ENCODE peak calls at places on chromosomes 7 and 10, in seven cellular contexts. R, O, X, Y, J, D and W are unnamed samples.

GRCh38 chr7:4531236-4531635 is 150.9 kb upstream of the FOXK1 start:
- DNase-seq in R (no peak), J (no peak), Y (no peak), O (no peak), D (no peak), X (no peak), W (no peak)

GRCh38 chr7:111047595-111047994 is 43.3 kb upstream of the LRRN3 start:
- DNase-seq in R (no peak), D (no peak), O (no peak), X (no peak), Y (no peak), J (no peak), W (no peak)

GRCh38 chr10:77291596-77292505 is 345.8 kb downstream of the KCNMA1 start:
- DNase-seq in Y (no peak), D (peak; percentile 25), J (peak; percentile 40), R (no peak), X (no peak), O (peak; percentile 29), W (no peak)

GRCh38 chr7:36005876-36006275 is 147.2 kb upstream of the EEPD1 start:
- DNase-seq in O (no peak), D (no peak), X (no peak), Y (no peak), R (no peak), J (no peak), W (no peak)

GRCh38 chr10:96714031-96714590 is 6.2 kb downstream of the PIK3AP1 start:
- DNase-seq in J (peak; percentile 60), O (peak; percentile 62), Y (no peak), R (no peak), D (peak; percentile 11), X (no peak), W (no peak)

GRCh38 chr7:17015575-17015974 is 133.8 kb upstream of the AGR3 start:
- DNase-seq in O (peak; percentile 84), J (peak; percentile 26), Y (no peak), X (no peak), R (no peak), D (no peak), W (no peak)

GRCh38 chr10:91410638-91411367 is 659 bp downstream of the HECTD2 start:
- DNase-seq in R (no peak), Y (no peak), X (no peak), O (peak; percentile 71), J (peak; percentile 63), D (no peak), W (peak; percentile 57)

GRCh38 chr10:59991661-59992060 is 85.3 kb upstream of the CCDC6 start:
- DNase-seq in Y (no peak), O (peak; percentile 80), J (no peak), D (peak; percentile 74), X (peak; percentile 56), R (no peak), W (no peak)

GRCh38 chr7:132783824-132784223 is 207.6 kb upstream of the PLXNA4 start:
- DNase-seq in D (peak; percentile 63), O (peak; percentile 97), R (no peak), X (peak; percentile 58), Y (no peak), J (peak; percentile 89), W (no peak)

GRCh38 chr7:116449441-116449840 is 50.1 kb upstream of the CAV2 start:
- DNase-seq in D (no peak), O (no peak), J (no peak), Y (no peak), R (no peak), X (no peak), W (no peak)

GRCh38 chr10:11846542-11846941 is 23.4 kb downstream of the PROSER2 start:
- DNase-seq in R (no peak), O (no peak), X (no peak), J (peak; percentile 9), D (no peak), Y (no peak), W (no peak)

GRCh38 chr7:80686576-80686975 is 48.1 kb downstream of the CD36 start:
- DNase-seq in Y (no peak), X (no peak), J (peak; percentile 68), O (peak; percentile 30), D (peak; percentile 69), R (no peak), W (no peak)

GRCh38 chr10:114301177-114301576 is 62.1 kb downstream of the VWA2 start:
- DNase-seq in O (no peak), R (no peak), Y (no peak), X (no peak), D (peak; percentile 92), J (no peak), W (no peak)

GRCh38 chr7:130296221-130296951 is 3.4 kb downstream of the CPA4 start:
- DNase-seq in O (no peak), J (no peak), D (no peak), Y (no peak), R (no peak), X (no peak), W (no peak)

GRCh38 chr10:47161465-47161864 is 138.5 kb upstream of the GDF10 start:
- DNase-seq in D (no peak), O (no peak), X (no peak), Y (no peak), R (no peak), J (no peak), W (no peak)

GRCh38 chr7:141333459-141333858 is 217.8 kb upstream of the AGK start:
- DNase-seq in D (no peak), R (no peak), J (no peak), X (no peak), O (no peak), Y (no peak), W (peak; percentile 35)

GRCh38 chr7:20539201-20539600 is 76.3 kb upstream of the ABCB5 start:
- DNase-seq in D (no peak), Y (no peak), R (peak; percentile 20), J (no peak), X (peak; percentile 35), O (peak; percentile 17), W (peak; percentile 41)

GRCh38 chr10:27746364-27747095 is 911 bp upstream of the MKX start:
- DNase-seq in X (no peak), Y (no peak), O (no peak), R (no peak), D (peak; percentile 8), J (no peak), W (no peak)

GRCh38 chr10:121860810-121861209 is 67.0 kb downstream of the ATE1 start:
- DNase-seq in X (no peak), Y (no peak), J (no peak), O (no peak), D (no peak), R (no peak), W (no peak)

GRCh38 chr10:75530337-75530736 is 98.9 kb downstream of the LRMDA start:
- DNase-seq in X (no peak), J (no peak), R (no peak), Y (no peak), D (peak; percentile 20), O (peak; percentile 95), W (no peak)

GRCh38 chr7:102140952-102141370 is 145.7 kb upstream of the SH2B2 start:
- DNase-seq in X (no peak), D (no peak), R (peak; percentile 54), Y (peak; percentile 37), O (no peak), J (no peak), W (peak; percentile 79)

DNA sequence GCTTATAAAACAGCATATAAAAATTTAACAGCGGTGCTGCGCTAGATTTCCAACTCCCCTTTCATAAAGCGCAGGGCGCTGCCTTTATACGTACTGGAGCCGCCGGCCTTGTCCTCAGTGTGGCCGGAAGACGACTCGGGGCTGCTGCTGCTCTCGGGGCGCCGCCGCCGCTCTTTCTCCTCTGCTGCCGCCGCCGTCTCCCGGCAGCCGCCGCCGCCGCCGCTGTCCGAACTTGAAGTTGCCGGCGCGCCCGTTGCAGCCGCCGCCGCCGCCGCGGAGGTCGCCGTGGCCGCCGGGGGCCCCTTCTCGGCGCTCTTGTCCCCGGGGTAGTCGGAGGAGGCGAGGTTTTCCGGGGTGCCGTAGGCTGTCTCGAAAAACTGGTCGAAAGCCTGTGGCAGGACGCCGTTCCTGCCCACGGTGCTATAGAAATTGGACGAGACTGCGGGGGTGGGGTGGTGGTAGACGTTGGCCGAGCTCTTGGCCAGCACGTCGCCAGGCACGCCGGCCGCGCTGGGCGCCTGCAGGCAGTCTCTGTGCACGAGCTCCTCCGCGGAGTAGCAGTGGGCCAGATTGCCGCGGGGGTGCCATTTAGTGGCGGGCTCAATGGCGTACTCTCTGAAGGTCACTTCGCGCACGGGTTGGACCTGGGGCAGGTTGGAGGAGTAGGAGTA is 555 bp downstream of the HOXA11 start:
- DNase-seq in J (peak; percentile 27), R (no peak), O (peak; percentile 15), Y (no peak), X (no peak), D (peak; percentile 21), W (no peak)
- H3K9me3 ChIP-seq in J (peaks cover 13% of the 10 kb centered on the region), R (no peaks in the 10 kb centered on the region), O (no peaks in the 10 kb centered on the region), Y (no peaks in the 10 kb centered on the region), X (no peaks in the 10 kb centered on the region), D (no peaks in the 10 kb centered on the region), W (no peaks in the 10 kb centered on the region)

GRCh38 chr7:73892003-73892975 is 31.3 kb downstream of the TMEM270 start:
- DNase-seq in D (no peak), J (peak; percentile 79), O (peak; percentile 75), X (no peak), Y (no peak), R (no peak), W (no peak)
- H2AFZ ChIP-seq in D (no peak overlapping the region), J (peak overlapping the region; percentile 78), O (no peak overlapping the region), X (no peak overlapping the region), Y (no peak overlapping the region), R (no peak overlapping the region), W (no peak overlapping the region)

DNA sequence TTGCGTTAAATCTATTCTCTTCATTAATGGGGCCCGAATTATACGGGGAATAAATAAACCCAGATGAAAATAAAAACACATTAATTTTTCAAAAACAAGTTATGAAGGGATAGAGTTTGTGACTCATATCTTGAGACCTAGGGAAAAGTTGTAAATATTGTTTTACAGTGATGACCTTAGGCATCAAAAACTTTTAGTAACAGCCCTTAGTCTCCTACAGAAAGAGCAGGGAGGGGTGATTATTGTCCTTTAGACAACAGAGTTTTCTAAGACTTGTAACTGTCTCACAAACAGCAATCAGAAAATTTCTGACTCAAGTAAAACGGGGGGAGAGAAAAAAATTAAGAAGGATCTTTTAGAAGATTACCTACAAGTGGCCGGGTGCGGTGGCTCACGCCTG is 102.7 kb downstream of the COL28A1 start:
- DNase-seq in R (no peak), Y (no peak), D (no peak), O (no peak), X (no peak), J (no peak), W (no peak)
- TF ChIP-seq CTCF in R (no peak), Y (no peak), D (no peak), O (no peak), X (no peak), J (no peak), W (no peak)

GRCh38 chr7:24549961-24550360 is 23.3 kb upstream of the PALS2 start:
- DNase-seq in O (no peak), R (no peak), J (no peak), D (no peak), X (no peak), Y (no peak), W (no peak)

GRCh38 chr7:24560772-24561171 is 12.5 kb upstream of the PALS2 start:
- DNase-seq in O (no peak), R (no peak), D (no peak), X (no peak), Y (no peak), J (no peak), W (no peak)

DNA sequence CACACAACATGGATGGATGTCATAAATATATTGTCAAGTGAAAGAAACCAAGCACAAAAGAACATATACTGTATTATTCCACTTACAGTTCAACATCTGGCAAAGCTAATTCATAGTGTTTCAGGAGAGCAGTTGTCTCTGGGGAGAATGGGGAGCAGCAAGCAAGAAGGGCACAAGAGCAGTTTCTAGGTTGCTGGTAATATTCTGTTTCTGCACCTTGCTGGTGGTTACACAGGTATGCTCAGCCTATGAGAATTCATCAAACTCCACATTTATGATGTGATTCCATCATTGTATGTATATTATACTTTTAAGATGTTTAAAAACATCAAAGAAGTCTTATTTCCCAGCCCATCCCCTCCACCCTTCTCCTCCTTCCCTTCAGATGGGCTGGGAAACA is 18.1 kb upstream of the PALS2 start:
- DNase-seq in X (no peak), R (no peak), Y (no peak), O (no peak), D (no peak), J (no peak), W (no peak)
- H3K9me3 ChIP-seq in X (no peaks in the 10 kb centered on the region), R (no peaks in the 10 kb centered on the region), Y (no peaks in the 10 kb centered on the region), O (no peaks in the 10 kb centered on the region), D (no peaks in the 10 kb centered on the region), J (no peaks in the 10 kb centered on the region), W (no peaks in the 10 kb centered on the region)